ENCODE peak calls at places on chromosomes 13 and 19, in eight cellular contexts. One of them, this sample, is unnamed.

GRCh38 chr19:11611730-11612129 is 14.4 kb downstream of the ZNF627 start:
- DNase-seq in CD4-positive, alpha-beta memory T cell: no peak
- DNase-seq in H1: no peak
- DNase-seq in cardiac fibroblast: no peak
- DNase-seq in kidney: no peak
- DNase-seq in heart right ventricle: no peak
- DNase-seq in HL-60: no peak
- DNase-seq in Caco-2: no peak
- DNase-seq in this sample: no peak

GRCh38 chr19:56253737-56254136 is 18.8 kb upstream of the EDDM13 start:
- DNase-seq in HL-60: peak
- DNase-seq in kidney: no peak
- DNase-seq in CD4-positive, alpha-beta memory T cell: peak
- DNase-seq in Caco-2: peak
- DNase-seq in H1: no peak
- DNase-seq in cardiac fibroblast: peak
- DNase-seq in heart right ventricle: no peak
- DNase-seq in this sample: no peak

GRCh38 chr19:38708413-38709024 is 35.8 kb downstream of the CAPN12 start:
- DNase-seq in cardiac fibroblast: no peak
- DNase-seq in Caco-2: no peak
- DNase-seq in CD4-positive, alpha-beta memory T cell: no peak
- DNase-seq in HL-60: no peak
- DNase-seq in H1: no peak
- DNase-seq in kidney: peak
- DNase-seq in heart right ventricle: no peak
- DNase-seq in this sample: no peak

GRCh38 chr13:98267080-98267912 is 90.2 kb upstream of the RNF113B start:
- DNase-seq in CD4-positive, alpha-beta memory T cell: no peak
- DNase-seq in kidney: no peak
- DNase-seq in H1: no peak
- DNase-seq in Caco-2: peak
- DNase-seq in heart right ventricle: peak
- DNase-seq in HL-60: no peak
- DNase-seq in cardiac fibroblast: peak
- DNase-seq in this sample: no peak

GRCh38 chr13:113125506-113126264 is 3.1 kb downstream of the F10 start:
- DNase-seq in kidney: peak
- DNase-seq in HL-60: no peak
- DNase-seq in Caco-2: no peak
- DNase-seq in CD4-positive, alpha-beta memory T cell: no peak
- DNase-seq in heart right ventricle: no peak
- DNase-seq in H1: no peak
- DNase-seq in cardiac fibroblast: no peak
- DNase-seq in this sample: peak

GRCh38 chr13:37769078-37769477 is 100.5 kb downstream of the TRPC4 start:
- DNase-seq in cardiac fibroblast: peak
- DNase-seq in CD4-positive, alpha-beta memory T cell: no peak
- DNase-seq in heart right ventricle: no peak
- DNase-seq in kidney: no peak
- DNase-seq in H1: no peak
- DNase-seq in Caco-2: no peak
- DNase-seq in HL-60: no peak
- DNase-seq in this sample: no peak

GRCh38 chr19:6216996-6217751 is 62.6 kb downstream of the MLLT1 start:
- DNase-seq in CD4-positive, alpha-beta memory T cell: no peak
- DNase-seq in Caco-2: peak
- DNase-seq in HL-60: no peak
- DNase-seq in cardiac fibroblast: no peak
- DNase-seq in H1: no peak
- DNase-seq in heart right ventricle: peak
- DNase-seq in kidney: peak
- DNase-seq in this sample: peak

GRCh38 chr19:41531438-41532311 is 44.3 kb upstream of the CEACAM21 start:
- DNase-seq in HL-60: peak
- DNase-seq in Caco-2: peak
- DNase-seq in heart right ventricle: peak
- DNase-seq in cardiac fibroblast: peak
- DNase-seq in kidney: peak
- DNase-seq in CD4-positive, alpha-beta memory T cell: peak
- DNase-seq in H1: no peak
- DNase-seq in this sample: no peak

GRCh38 chr19:48964205-48965032 is 690 bp upstream of the FTL start:
- DNase-seq in heart right ventricle: no peak
- DNase-seq in kidney: no peak
- DNase-seq in HL-60: peak
- DNase-seq in Caco-2: peak
- DNase-seq in CD4-positive, alpha-beta memory T cell: no peak
- DNase-seq in cardiac fibroblast: peak
- DNase-seq in H1: peak
- DNase-seq in this sample: no peak

GRCh38 chr19:48963371-48964204 is 1.5 kb upstream of the FTL start:
- DNase-seq in kidney: peak
- DNase-seq in CD4-positive, alpha-beta memory T cell: peak
- DNase-seq in Caco-2: peak
- DNase-seq in cardiac fibroblast: peak
- DNase-seq in HL-60: peak
- DNase-seq in H1: peak
- DNase-seq in heart right ventricle: peak
- DNase-seq in this sample: peak

GRCh38 chr19:48962029-48962848 is 2.9 kb upstream of the FTL start:
- DNase-seq in kidney: peak
- DNase-seq in heart right ventricle: peak
- DNase-seq in HL-60: peak
- DNase-seq in Caco-2: peak
- DNase-seq in CD4-positive, alpha-beta memory T cell: no peak
- DNase-seq in H1: peak
- DNase-seq in cardiac fibroblast: peak
- DNase-seq in this sample: no peak

GRCh38 chr19:48961673-48962028 is 3.5 kb upstream of the FTL start:
- DNase-seq in H1: no peak
- DNase-seq in cardiac fibroblast: no peak
- DNase-seq in Caco-2: no peak
- DNase-seq in CD4-positive, alpha-beta memory T cell: no peak
- DNase-seq in heart right ventricle: no peak
- DNase-seq in kidney: no peak
- DNase-seq in HL-60: no peak
- DNase-seq in this sample: no peak

DNA sequence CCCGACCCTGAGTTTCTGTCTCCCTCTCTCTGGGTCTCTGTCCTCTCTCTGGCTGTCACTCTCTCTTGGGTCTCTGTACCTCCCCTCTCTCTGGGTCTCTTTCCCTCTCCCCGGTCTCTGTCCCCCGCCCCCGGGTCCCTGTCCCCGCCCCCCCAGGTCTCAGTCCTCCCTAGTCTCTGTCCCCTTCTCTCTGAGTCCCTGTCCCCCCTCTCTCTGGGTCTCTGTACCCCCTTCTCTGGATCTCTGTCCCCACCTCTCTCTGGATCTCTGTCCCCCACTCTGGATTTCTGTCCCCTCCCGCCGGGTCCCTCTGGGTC is 2.3 kb upstream of the FTL start:
- DNase-seq in H1: no peak
- DNase-seq in kidney: no peak
- DNase-seq in Caco-2: no peak
- DNase-seq in cardiac fibroblast: no peak
- DNase-seq in HL-60: no peak
- DNase-seq in CD4-positive, alpha-beta memory T cell: no peak
- DNase-seq in heart right ventricle: no peak
- DNase-seq in this sample: no peak
- H3K4me3 ChIP-seq in H1: no peak
- H3K4me3 ChIP-seq in kidney: peak
- H3K4me3 ChIP-seq in Caco-2: peak
- H3K4me3 ChIP-seq in cardiac fibroblast: no peak
- H3K4me3 ChIP-seq in HL-60: peak
- H3K4me3 ChIP-seq in CD4-positive, alpha-beta memory T cell: no peak
- H3K4me3 ChIP-seq in heart right ventricle: no peak
- H3K4me3 ChIP-seq in this sample: no peak

GRCh38 chr13:84686973-84687372 is 804.7 kb upstream of the SLITRK1 start:
- DNase-seq in CD4-positive, alpha-beta memory T cell: no peak
- DNase-seq in H1: no peak
- DNase-seq in heart right ventricle: no peak
- DNase-seq in kidney: no peak
- DNase-seq in HL-60: no peak
- DNase-seq in cardiac fibroblast: no peak
- DNase-seq in Caco-2: no peak
- DNase-seq in this sample: no peak

GRCh38 chr13:84684048-84684662 is 801.9 kb upstream of the SLITRK1 start:
- DNase-seq in cardiac fibroblast: no peak
- DNase-seq in kidney: no peak
- DNase-seq in CD4-positive, alpha-beta memory T cell: no peak
- DNase-seq in Caco-2: no peak
- DNase-seq in HL-60: no peak
- DNase-seq in heart right ventricle: peak
- DNase-seq in H1: no peak
- DNase-seq in this sample: no peak

GRCh38 chr13:84683448-84683847 is 801.2 kb upstream of the SLITRK1 start:
- DNase-seq in Caco-2: no peak
- DNase-seq in heart right ventricle: no peak
- DNase-seq in kidney: no peak
- DNase-seq in cardiac fibroblast: no peak
- DNase-seq in H1: no peak
- DNase-seq in CD4-positive, alpha-beta memory T cell: no peak
- DNase-seq in HL-60: no peak
- DNase-seq in this sample: no peak

GRCh38 chr13:84684804-84685203 is 802.5 kb upstream of the SLITRK1 start:
- DNase-seq in heart right ventricle: no peak
- DNase-seq in H1: no peak
- DNase-seq in kidney: no peak
- DNase-seq in HL-60: no peak
- DNase-seq in Caco-2: no peak
- DNase-seq in CD4-positive, alpha-beta memory T cell: no peak
- DNase-seq in cardiac fibroblast: no peak
- DNase-seq in this sample: no peak

GRCh38 chr13:84686458-84686857 is 804.2 kb upstream of the SLITRK1 start:
- DNase-seq in HL-60: no peak
- DNase-seq in H1: no peak
- DNase-seq in Caco-2: no peak
- DNase-seq in cardiac fibroblast: no peak
- DNase-seq in kidney: no peak
- DNase-seq in CD4-positive, alpha-beta memory T cell: no peak
- DNase-seq in heart right ventricle: no peak
- DNase-seq in this sample: no peak
- H3K4me3 ChIP-seq in HL-60: no peak
- H3K4me3 ChIP-seq in H1: no peak
- H3K4me3 ChIP-seq in Caco-2: no peak
- H3K4me3 ChIP-seq in cardiac fibroblast: no peak
- H3K4me3 ChIP-seq in kidney: no peak
- H3K4me3 ChIP-seq in CD4-positive, alpha-beta memory T cell: no peak
- H3K4me3 ChIP-seq in heart right ventricle: no peak
- H3K4me3 ChIP-seq in this sample: no peak

GRCh38 chr19:53965091-53965490 is 2.4 kb downstream of the CACNG8 start:
- DNase-seq in kidney: no peak
- DNase-seq in H1: no peak
- DNase-seq in Caco-2: no peak
- DNase-seq in CD4-positive, alpha-beta memory T cell: no peak
- DNase-seq in heart right ventricle: no peak
- DNase-seq in HL-60: no peak
- DNase-seq in cardiac fibroblast: peak
- DNase-seq in this sample: no peak

GRCh38 chr19:53961523-53962345 is 1.0 kb upstream of the CACNG8 start:
- DNase-seq in H1: no peak
- DNase-seq in Caco-2: no peak
- DNase-seq in HL-60: no peak
- DNase-seq in kidney: no peak
- DNase-seq in heart right ventricle: no peak
- DNase-seq in CD4-positive, alpha-beta memory T cell: no peak
- DNase-seq in cardiac fibroblast: peak
- DNase-seq in this sample: no peak

GRCh38 chr19:53960886-53961285 is 1.9 kb upstream of the CACNG8 start:
- DNase-seq in cardiac fibroblast: no peak
- DNase-seq in CD4-positive, alpha-beta memory T cell: no peak
- DNase-seq in HL-60: no peak
- DNase-seq in heart right ventricle: no peak
- DNase-seq in kidney: no peak
- DNase-seq in Caco-2: no peak
- DNase-seq in H1: no peak
- DNase-seq in this sample: no peak

GRCh38 chr19:53960187-53960586 is 2.5 kb upstream of the CACNG8 start:
- DNase-seq in HL-60: no peak
- DNase-seq in kidney: no peak
- DNase-seq in H1: peak
- DNase-seq in heart right ventricle: no peak
- DNase-seq in cardiac fibroblast: no peak
- DNase-seq in CD4-positive, alpha-beta memory T cell: no peak
- DNase-seq in Caco-2: no peak
- DNase-seq in this sample: no peak

DNA sequence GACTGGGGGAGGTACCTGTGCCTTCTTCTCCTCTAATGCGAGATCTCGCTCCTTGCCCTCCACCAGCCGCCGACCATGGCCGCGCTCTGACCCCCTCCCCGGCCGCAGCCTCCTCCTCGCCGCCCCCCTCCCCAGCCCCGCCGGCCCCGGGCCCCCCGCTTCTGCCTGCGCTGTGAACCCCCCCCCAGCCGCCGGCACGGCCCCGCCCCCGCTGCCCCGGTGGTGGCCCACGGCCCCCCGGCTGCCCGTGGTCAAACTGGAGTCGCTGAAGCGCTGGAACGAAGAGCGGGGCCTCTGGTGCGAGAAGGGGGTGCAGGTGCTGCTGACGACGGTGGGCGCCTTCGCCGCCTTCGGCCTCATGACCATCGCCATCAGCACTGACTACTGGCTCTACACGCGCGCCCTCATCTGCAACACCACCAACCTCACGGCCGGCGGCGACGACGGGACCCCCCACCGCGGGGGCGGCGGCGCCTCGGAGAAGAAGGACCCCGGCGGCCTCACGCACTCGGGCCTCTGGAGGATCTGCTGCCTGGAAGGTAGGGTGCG is at the start of gene CACNG8:
- DNase-seq in CD4-positive, alpha-beta memory T cell: no peak
- DNase-seq in HL-60: no peak
- DNase-seq in kidney: no peak
- DNase-seq in Caco-2: no peak
- DNase-seq in cardiac fibroblast: no peak
- DNase-seq in heart right ventricle: no peak
- DNase-seq in H1: no peak
- DNase-seq in this sample: no peak
- H3K4me3 ChIP-seq in CD4-positive, alpha-beta memory T cell: no peak
- H3K4me3 ChIP-seq in HL-60: no peak
- H3K4me3 ChIP-seq in kidney: no peak
- H3K4me3 ChIP-seq in Caco-2: no peak
- H3K4me3 ChIP-seq in cardiac fibroblast: peak
- H3K4me3 ChIP-seq in heart right ventricle: no peak
- H3K4me3 ChIP-seq in H1: peak
- H3K4me3 ChIP-seq in this sample: no peak

GRCh38 chr19:51701468-51702100 is 8.5 kb downstream of the SPACA6 start:
- DNase-seq in Caco-2: no peak
- DNase-seq in cardiac fibroblast: no peak
- DNase-seq in HL-60: no peak
- DNase-seq in heart right ventricle: no peak
- DNase-seq in CD4-positive, alpha-beta memory T cell: no peak
- DNase-seq in H1: no peak
- DNase-seq in kidney: no peak
- DNase-seq in this sample: no peak

GRCh38 chr19:51704601-51705000 is 11.5 kb downstream of the SPACA6 start:
- DNase-seq in heart right ventricle: no peak
- DNase-seq in Caco-2: no peak
- DNase-seq in HL-60: no peak
- DNase-seq in kidney: no peak
- DNase-seq in H1: no peak
- DNase-seq in CD4-positive, alpha-beta memory T cell: no peak
- DNase-seq in cardiac fibroblast: no peak
- DNase-seq in this sample: no peak

GRCh38 chr19:51702103-51702753 is 9.1 kb downstream of the SPACA6 start:
- DNase-seq in H1: peak
- DNase-seq in cardiac fibroblast: peak
- DNase-seq in kidney: peak
- DNase-seq in heart right ventricle: peak
- DNase-seq in HL-60: no peak
- DNase-seq in CD4-positive, alpha-beta memory T cell: no peak
- DNase-seq in Caco-2: peak
- DNase-seq in this sample: peak

GRCh38 chr19:51703655-51704515 is 10.8 kb downstream of the SPACA6 start:
- DNase-seq in HL-60: peak
- DNase-seq in kidney: peak
- DNase-seq in Caco-2: peak
- DNase-seq in CD4-positive, alpha-beta memory T cell: peak
- DNase-seq in cardiac fibroblast: peak
- DNase-seq in heart right ventricle: peak
- DNase-seq in H1: peak
- DNase-seq in this sample: peak

DNA sequence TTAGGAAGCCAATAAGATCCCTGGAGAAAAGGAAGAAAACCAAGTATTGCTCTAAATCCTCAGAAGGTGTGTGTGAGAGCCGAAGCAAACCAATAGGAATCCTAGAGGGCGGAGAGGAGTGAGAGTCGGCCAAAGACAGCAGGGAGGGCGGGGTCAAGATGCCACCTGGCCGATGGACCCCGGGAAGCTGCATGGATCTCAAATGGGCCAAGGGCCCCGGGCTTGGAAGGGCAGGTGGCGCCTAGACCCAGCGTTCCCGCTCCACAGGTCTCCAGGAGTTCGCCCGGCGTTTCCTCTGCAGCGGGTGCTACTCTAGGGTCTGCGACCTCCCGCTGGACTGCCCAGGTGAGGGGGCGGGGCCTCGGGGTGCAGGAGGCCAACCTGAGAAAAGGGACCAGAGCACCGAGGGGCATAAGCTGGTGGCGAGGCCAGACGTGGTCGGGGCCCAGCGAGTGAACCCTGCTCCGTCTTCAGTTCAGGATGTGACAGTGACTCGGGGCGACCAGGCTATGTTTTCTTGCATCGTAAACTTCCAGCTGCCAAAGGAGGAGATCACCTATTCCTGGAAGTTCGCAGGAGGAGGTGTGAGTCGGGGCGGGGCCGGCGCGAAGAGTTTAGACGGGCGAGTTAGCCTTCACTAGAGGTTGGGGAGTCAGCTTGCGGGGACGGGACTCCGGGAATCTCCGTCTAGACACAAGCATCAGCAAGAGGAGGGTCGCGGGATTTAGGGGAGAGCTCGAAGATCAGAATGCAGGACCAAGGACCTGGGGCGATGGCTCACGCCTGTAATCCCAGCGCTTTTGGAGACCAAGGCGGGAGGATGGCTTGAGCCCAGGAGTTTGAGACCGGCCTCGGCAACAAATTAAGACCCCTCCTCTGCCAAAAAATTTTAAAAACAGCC is 9.9 kb downstream of the SPACA6 start:
- DNase-seq in H1: peak
- DNase-seq in Caco-2: peak
- DNase-seq in heart right ventricle: peak
- DNase-seq in cardiac fibroblast: no peak
- DNase-seq in CD4-positive, alpha-beta memory T cell: no peak
- DNase-seq in kidney: peak
- DNase-seq in HL-60: no peak
- DNase-seq in this sample: no peak
- H3K4me3 ChIP-seq in H1: peak
- H3K4me3 ChIP-seq in Caco-2: peak
- H3K4me3 ChIP-seq in heart right ventricle: no peak
- H3K4me3 ChIP-seq in cardiac fibroblast: no peak
- H3K4me3 ChIP-seq in CD4-positive, alpha-beta memory T cell: no peak
- H3K4me3 ChIP-seq in kidney: peak
- H3K4me3 ChIP-seq in HL-60: peak
- H3K4me3 ChIP-seq in this sample: no peak